ENCODE peak calls at places on chromosomes 1 and 21, in ten cellular contexts. G, N, O, E, M, J, V, U, I and Q are unnamed samples.

GRCh38 chr1:228345201-228345930 is 61.3 kb downstream of the TRIM11 start:
- DNase-seq in G (no peak), N (no peak), O (no peak), E (no peak), M (no peak), J (no peak), V (no peak), U (no peak), I (peak; percentile 3), Q (no peak)

GRCh38 chr1:156480015-156480368 is 20.6 kb downstream of the MEF2D start:
- DNase-seq in G (no peak), N (no peak), O (no peak), E (no peak), M (no peak), J (no peak), V (peak; percentile 53), U (no peak), I (no peak), Q (no peak)

GRCh38 chr1:16905112-16905855 is 9.5 kb downstream of the RNU1-2 start:
- DNase-seq in G (peak; percentile 85), N (peak; percentile 62), O (peak; percentile 93), E (no peak), M (peak; percentile 30), J (peak; percentile 85), V (peak; percentile 59), U (peak; percentile 91), I (no peak), Q (no peak)

GRCh38 chr1:111571987-111572386 is 47.6 kb upstream of the RAP1A start:
- DNase-seq in G (peak; percentile 68), N (peak; percentile 8), O (peak; percentile 62), E (no peak), M (no peak), J (peak; percentile 38), V (no peak), U (peak; percentile 75), I (no peak), Q (no peak)

GRCh38 chr21:42599486-42599885 is 53.9 kb upstream of the PDE9A start:
- DNase-seq in G (no peak), N (no peak), O (no peak), E (no peak), M (no peak), J (no peak), V (no peak), U (no peak), I (no peak), Q (no peak)

GRCh38 chr21:38824124-38824822 is 18.5 kb downstream of the ETS2 start:
- DNase-seq in G (peak; percentile 71), N (no peak), O (no peak), E (no peak), M (peak; percentile 51), J (no peak), V (no peak), U (peak; percentile 75), I (no peak), Q (no peak)

GRCh38 chr1:36696261-36696940 is 213.7 kb upstream of the CSF3R start:
- DNase-seq in G (no peak), N (no peak), O (no peak), E (no peak), M (no peak), J (no peak), V (no peak), U (no peak), I (no peak), Q (no peak)

GRCh38 chr1:206814716-206815341 is 42.5 kb upstream of the IL10 start:
- DNase-seq in G (peak; percentile 69), N (no peak), O (peak; percentile 91), E (no peak), M (no peak), J (no peak), V (no peak), U (peak; percentile 51), I (no peak), Q (no peak)

GRCh38 chr1:90936061-90936460 is 85.8 kb downstream of the ZNF644 start:
- DNase-seq in G (no peak), N (no peak), O (no peak), E (no peak), M (no peak), J (no peak), V (no peak), U (no peak), I (no peak), Q (no peak)

GRCh38 chr21:21921410-21922232 is 923.4 kb downstream of the NCAM2 start:
- DNase-seq in G (no peak), N (no peak), O (peak; percentile 46), E (no peak), M (peak; percentile 34), J (no peak), V (peak; percentile 10), U (peak; percentile 49), I (no peak), Q (no peak)

GRCh38 chr1:227891955-227892871 is 55.5 kb downstream of the WNT9A start:
- DNase-seq in G (no peak), N (no peak), O (peak; percentile 47), E (no peak), M (no peak), J (no peak), V (no peak), U (no peak), I (peak; percentile 5), Q (peak; percentile 11)

GRCh38 chr1:159913451-159914192 is 11.7 kb downstream of the TAGLN2 start:
- DNase-seq in G (no peak), N (no peak), O (no peak), E (no peak), M (peak; percentile 32), J (no peak), V (no peak), U (no peak), I (no peak), Q (no peak)

GRCh38 chr1:246930830-246931548 is 759 bp downstream of the AHCTF1 start:
- DNase-seq in G (peak; percentile 42), N (peak; percentile 30), O (peak; percentile 57), E (peak; percentile 45), M (peak; percentile 56), J (no peak), V (peak; percentile 51), U (peak; percentile 87), I (peak; percentile 44), Q (peak; percentile 54)

GRCh38 chr1:184214128-184214527 is 162.6 kb downstream of the TSEN15 start:
- DNase-seq in G (no peak), N (no peak), O (no peak), E (no peak), M (no peak), J (no peak), V (no peak), U (no peak), I (no peak), Q (no peak)

GRCh38 chr21:46265736-46266525 is 19.5 kb downstream of the MCM3AP start:
- DNase-seq in G (no peak), N (no peak), O (no peak), E (no peak), M (no peak), J (no peak), V (no peak), U (no peak), I (no peak), Q (no peak)

GRCh38 chr1:44412591-44412990 is 7.5 kb downstream of the RNF220 start:
- DNase-seq in G (no peak), N (no peak), O (no peak), E (no peak), M (no peak), J (no peak), V (no peak), U (no peak), I (no peak), Q (no peak)

GRCh38 chr1:66380452-66381212 is 153.3 kb upstream of the SGIP1 start:
- DNase-seq in G (no peak), N (no peak), O (peak; percentile 28), E (no peak), M (peak; percentile 39), J (no peak), V (no peak), U (peak; percentile 45), I (no peak), Q (no peak)

GRCh38 chr1:35557118-35557610 is at the start of gene KIAA0319L:
- DNase-seq in G (no peak), N (no peak), O (no peak), E (no peak), M (peak; percentile 91), J (no peak), V (peak; percentile 92), U (peak; percentile 90), I (no peak), Q (peak; percentile 87)

GRCh38 chr21:41363370-41364270 is 1.8 kb downstream of the MX2 start:
- DNase-seq in G (no peak), N (no peak), O (no peak), E (no peak), M (no peak), J (no peak), V (no peak), U (no peak), I (no peak), Q (no peak)
- H3K4me3 ChIP-seq in G (no peak overlapping the region), N (no peak overlapping the region), O (no peak overlapping the region), E (no peak overlapping the region), M (no peak overlapping the region), J (no peak overlapping the region), V (no peak overlapping the region), U (no peak overlapping the region), I (peak overlapping the region; percentile 84), Q (no peak overlapping the region)

DNA sequence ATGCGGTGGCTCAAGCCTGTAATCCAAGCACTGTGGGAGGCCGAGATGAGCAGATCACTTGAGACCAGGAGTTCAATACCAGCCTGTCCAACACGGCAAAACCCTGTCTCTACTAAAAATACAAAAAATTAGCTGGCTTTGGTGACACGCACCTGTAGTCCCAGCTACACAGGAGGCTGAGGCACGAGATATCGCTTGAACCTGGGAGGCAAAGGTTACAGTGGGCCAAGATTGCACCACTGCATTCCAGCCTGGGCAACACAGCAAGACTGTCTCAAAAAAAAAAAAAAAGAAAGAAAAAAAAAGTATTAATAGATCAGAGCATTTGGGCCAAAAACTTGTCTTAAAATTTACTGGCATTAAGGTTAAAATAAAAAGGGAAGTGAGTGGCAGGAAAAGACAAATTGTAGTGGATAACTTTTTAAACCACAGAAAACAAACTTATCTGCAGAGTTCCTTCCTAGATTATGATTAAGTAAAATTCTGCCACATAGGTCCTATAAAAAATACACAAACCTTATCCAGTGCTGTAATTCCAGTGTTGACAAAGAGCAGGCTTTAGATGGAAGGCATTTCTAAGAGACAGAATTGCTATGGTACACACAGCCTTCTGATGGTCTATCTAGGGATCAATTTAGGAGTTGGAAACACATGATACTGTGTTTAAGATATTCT is 53.3 kb downstream of the EIF4G3 start:
- DNase-seq in G (no peak), N (no peak), O (peak; percentile 26), E (no peak), M (no peak), J (no peak), V (no peak), U (no peak), I (no peak), Q (no peak)
- H3K4me3 ChIP-seq in G (no peak overlapping the region), N (no peak overlapping the region), O (no peak overlapping the region), E (no peak overlapping the region), M (no peak overlapping the region), J (no peak overlapping the region), V (no peak overlapping the region), U (no peak overlapping the region), I (no peak overlapping the region), Q (no peak overlapping the region)

GRCh38 chr1:109615879-109616278 is 3.5 kb downstream of the GNAT2 start:
- DNase-seq in G (no peak), N (no peak), O (peak; percentile 26), E (no peak), M (no peak), J (no peak), V (no peak), U (no peak), I (no peak), Q (no peak)
- H3K4me3 ChIP-seq in G (no peak overlapping the region), N (no peak overlapping the region), O (no peak overlapping the region), E (no peak overlapping the region), M (no peak overlapping the region), J (no peak overlapping the region), V (no peak overlapping the region), U (no peak overlapping the region), I (no peak overlapping the region), Q (no peak overlapping the region)

GRCh38 chr1:230104395-230105244 is 37.6 kb downstream of the GALNT2 start:
- DNase-seq in G (peak; percentile 99), N (no peak), O (peak; percentile 99), E (peak; percentile 96), M (peak; percentile 92), J (peak; percentile 98), V (no peak), U (peak; percentile 100), I (no peak), Q (peak; percentile 89)
- H3K4me3 ChIP-seq in G (peak overlapping the region; percentile 10), N (no peak overlapping the region), O (peak overlapping the region; percentile 9), E (no peak overlapping the region), M (no peak overlapping the region), J (no peak overlapping the region), V (no peak overlapping the region), U (peak overlapping the region; percentile 13), I (no peak overlapping the region), Q (no peak overlapping the region)